ENCODE peak calls at places on chromosomes 13 and 19, in four cellular contexts. One of them, this sample, is unnamed.

GRCh38 chr13:66508153-66508909 is 721.8 kb downstream of the PCDH9 start:
- DNase-seq in GM04503: no peak
- DNase-seq in T-helper 1 cell: no peak
- DNase-seq in activated gamma-delta T cell treated with anti-CD3 and anti-CD28 coated beads, Interleukin-2, amount 50 U/mL, for 16 hours: no peak
- DNase-seq in this sample: no peak

GRCh38 chr19:49877020-49877878 is at the start of the genes AKT1S1 and TBC1D17:
- DNase-seq in GM04503: peak
- DNase-seq in T-helper 1 cell: peak
- DNase-seq in activated gamma-delta T cell treated with anti-CD3 and anti-CD28 coated beads, Interleukin-2, amount 50 U/mL, for 16 hours: peak
- DNase-seq in this sample: peak

GRCh38 chr19:14516048-14516534 is 2.1 kb downstream of the DNAJB1 start:
- DNase-seq in GM04503: no peak
- DNase-seq in T-helper 1 cell: no peak
- DNase-seq in activated gamma-delta T cell treated with anti-CD3 and anti-CD28 coated beads, Interleukin-2, amount 50 U/mL, for 16 hours: no peak
- DNase-seq in this sample: no peak

GRCh38 chr13:24050796-24051715 is 109.5 kb upstream of the SPATA13 start:
- DNase-seq in GM04503: no peak
- DNase-seq in T-helper 1 cell: no peak
- DNase-seq in activated gamma-delta T cell treated with anti-CD3 and anti-CD28 coated beads, Interleukin-2, amount 50 U/mL, for 16 hours: no peak
- DNase-seq in this sample: no peak

GRCh38 chr13:85974604-85975366 is 175.6 kb upstream of the SLITRK6 start:
- DNase-seq in GM04503: no peak
- DNase-seq in T-helper 1 cell: no peak
- DNase-seq in activated gamma-delta T cell treated with anti-CD3 and anti-CD28 coated beads, Interleukin-2, amount 50 U/mL, for 16 hours: no peak
- DNase-seq in this sample: no peak

GRCh38 chr13:26976336-26976735 is 195.3 kb downstream of the USP12 start:
- DNase-seq in GM04503: no peak
- DNase-seq in T-helper 1 cell: no peak
- DNase-seq in activated gamma-delta T cell treated with anti-CD3 and anti-CD28 coated beads, Interleukin-2, amount 50 U/mL, for 16 hours: no peak
- DNase-seq in this sample: no peak

GRCh38 chr13:101473458-101473857 is 21.0 kb downstream of the ITGBL1 start:
- DNase-seq in GM04503: peak
- DNase-seq in T-helper 1 cell: no peak
- DNase-seq in activated gamma-delta T cell treated with anti-CD3 and anti-CD28 coated beads, Interleukin-2, amount 50 U/mL, for 16 hours: no peak
- DNase-seq in this sample: no peak

GRCh38 chr19:17351815-17352435 is 14.6 kb downstream of the GTPBP3 start:
- DNase-seq in GM04503: no peak
- DNase-seq in T-helper 1 cell: no peak
- DNase-seq in activated gamma-delta T cell treated with anti-CD3 and anti-CD28 coated beads, Interleukin-2, amount 50 U/mL, for 16 hours: no peak
- DNase-seq in this sample: no peak

GRCh38 chr19:13043285-13043684 is 48.0 kb downstream of the NFIX start:
- DNase-seq in GM04503: no peak
- DNase-seq in T-helper 1 cell: no peak
- DNase-seq in activated gamma-delta T cell treated with anti-CD3 and anti-CD28 coated beads, Interleukin-2, amount 50 U/mL, for 16 hours: no peak
- DNase-seq in this sample: no peak

This sample was measured in T follicular helper cell.